ENCODE peak calls at places on chromosomes 2 and 18, in six cellular contexts. One of them, this sample, is unnamed.

GRCh38 chr2:227228061-227228667 is 63.7 kb downstream of the COL4A3 start:
- DNase-seq in K562: no peak
- DNase-seq in HCT116: no peak
- DNase-seq in H1: no peak
- DNase-seq in GM12878: no peak
- DNase-seq in HepG2: no peak
- DNase-seq in this sample: no peak

GRCh38 chr18:5309888-5310470 is 14.5 kb upstream of the ZBTB14 start:
- DNase-seq in K562: no peak
- DNase-seq in HCT116: no peak
- DNase-seq in H1: no peak
- DNase-seq in GM12878: peak
- DNase-seq in HepG2: no peak
- DNase-seq in this sample: no peak

GRCh38 chr2:167209784-167210183 is 321.5 kb downstream of the XIRP2 start:
- DNase-seq in K562: no peak
- DNase-seq in HCT116: no peak
- DNase-seq in H1: no peak
- DNase-seq in GM12878: no peak
- DNase-seq in HepG2: no peak
- DNase-seq in this sample: no peak

GRCh38 chr18:53909668-53910067 is 314.8 kb downstream of the MBD2 start:
- DNase-seq in K562: peak
- DNase-seq in HCT116: peak
- DNase-seq in H1: peak
- DNase-seq in GM12878: no peak
- DNase-seq in HepG2: peak
- DNase-seq in this sample: peak

GRCh38 chr2:6309415-6310185 is 556.1 kb downstream of the CMPK2 start:
- DNase-seq in K562: no peak
- DNase-seq in HCT116: no peak
- DNase-seq in H1: no peak
- DNase-seq in GM12878: peak
- DNase-seq in HepG2: no peak
- DNase-seq in this sample: no peak

GRCh38 chr2:181183878-181184553 is 203.6 kb downstream of the UBE2E3 start:
- DNase-seq in K562: no peak
- DNase-seq in HCT116: no peak
- DNase-seq in H1: no peak
- DNase-seq in GM12878: no peak
- DNase-seq in HepG2: no peak
- DNase-seq in this sample: no peak

GRCh38 chr2:176390276-176390675 is 121.0 kb downstream of the MTX2 start:
- DNase-seq in K562: no peak
- DNase-seq in HCT116: no peak
- DNase-seq in H1: no peak
- DNase-seq in GM12878: no peak
- DNase-seq in HepG2: no peak
- DNase-seq in this sample: no peak

GRCh38 chr2:171287606-171288005 is 126.9 kb upstream of the TLK1 start:
- DNase-seq in K562: no peak
- DNase-seq in HCT116: no peak
- DNase-seq in H1: no peak
- DNase-seq in GM12878: no peak
- DNase-seq in HepG2: no peak
- DNase-seq in this sample: no peak

GRCh38 chr2:173571021-173571821 is 216.5 kb downstream of the CDCA7 start:
- DNase-seq in K562: peak
- DNase-seq in HCT116: peak
- DNase-seq in H1: no peak
- DNase-seq in GM12878: no peak
- DNase-seq in HepG2: peak
- DNase-seq in this sample: peak

GRCh38 chr2:215461836-215462532 is 26.1 kb upstream of the FN1 start:
- DNase-seq in K562: no peak
- DNase-seq in HCT116: no peak
- DNase-seq in H1: no peak
- DNase-seq in GM12878: no peak
- DNase-seq in HepG2: no peak
- DNase-seq in this sample: no peak

GRCh38 chr18:23580677-23581367 is 5.5 kb downstream of the NPC1 start:
- DNase-seq in K562: no peak
- DNase-seq in HCT116: no peak
- DNase-seq in H1: no peak
- DNase-seq in GM12878: no peak
- DNase-seq in HepG2: no peak
- DNase-seq in this sample: no peak

GRCh38 chr2:233807215-233807865 is 29.2 kb downstream of the MROH2A start:
- DNase-seq in K562: no peak
- DNase-seq in HCT116: no peak
- DNase-seq in H1: peak
- DNase-seq in GM12878: no peak
- DNase-seq in HepG2: peak
- DNase-seq in this sample: no peak

GRCh38 chr2:17296676-17297075 is 221.6 kb downstream of the RAD51AP2 start:
- DNase-seq in K562: no peak
- DNase-seq in HCT116: no peak
- DNase-seq in H1: no peak
- DNase-seq in GM12878: no peak
- DNase-seq in HepG2: no peak
- DNase-seq in this sample: no peak

GRCh38 chr2:69933839-69934613 is 19.1 kb downstream of the MXD1 start:
- DNase-seq in K562: peak
- DNase-seq in HCT116: no peak
- DNase-seq in H1: no peak
- DNase-seq in GM12878: no peak
- DNase-seq in HepG2: peak
- DNase-seq in this sample: no peak

GRCh38 chr2:10329880-10330699 is 27.4 kb downstream of the HPCAL1 start:
- DNase-seq in K562: no peak
- DNase-seq in HCT116: no peak
- DNase-seq in H1: no peak
- DNase-seq in GM12878: no peak
- DNase-seq in HepG2: peak
- DNase-seq in this sample: peak

GRCh38 chr2:237075749-237076599 is 9.7 kb upstream of the COPS8 start:
- DNase-seq in K562: peak
- DNase-seq in HCT116: no peak
- DNase-seq in H1: no peak
- DNase-seq in GM12878: no peak
- DNase-seq in HepG2: peak
- DNase-seq in this sample: no peak

GRCh38 chr2:170822292-170822884 is 5.7 kb downstream of the GAD1 start:
- DNase-seq in K562: no peak
- DNase-seq in HCT116: no peak
- DNase-seq in H1: peak
- DNase-seq in GM12878: no peak
- DNase-seq in HepG2: no peak
- DNase-seq in this sample: no peak

GRCh38 chr2:9844581-9844980 is 1.3 kb downstream of the TAF1B start:
- DNase-seq in K562: no peak
- DNase-seq in HCT116: no peak
- DNase-seq in H1: no peak
- DNase-seq in GM12878: peak
- DNase-seq in HepG2: no peak
- DNase-seq in this sample: no peak

GRCh38 chr2:237235383-237236095 is 149.8 kb downstream of the COPS8 start:
- DNase-seq in K562: no peak
- DNase-seq in HCT116: no peak
- DNase-seq in H1: no peak
- DNase-seq in GM12878: no peak
- DNase-seq in HepG2: peak
- DNase-seq in this sample: no peak

GRCh38 chr2:152465541-152465940 is 130.6 kb downstream of the FMNL2 start:
- DNase-seq in K562: no peak
- DNase-seq in HCT116: no peak
- DNase-seq in H1: no peak
- DNase-seq in GM12878: no peak
- DNase-seq in HepG2: no peak
- DNase-seq in this sample: no peak

GRCh38 chr2:38597115-38597514 is 5.6 kb downstream of the HNRNPLL start:
- DNase-seq in K562: no peak
- DNase-seq in HCT116: no peak
- DNase-seq in H1: no peak
- DNase-seq in GM12878: no peak
- DNase-seq in HepG2: no peak
- DNase-seq in this sample: no peak

GRCh38 chr2:67169417-67170140 is 227.6 kb upstream of the ETAA1 start:
- DNase-seq in K562: no peak
- DNase-seq in HCT116: no peak
- DNase-seq in H1: no peak
- DNase-seq in GM12878: no peak
- DNase-seq in HepG2: no peak
- DNase-seq in this sample: no peak

GRCh38 chr2:241204010-241204384 is 15.5 kb downstream of the ANO7 start:
- DNase-seq in K562: no peak
- DNase-seq in HCT116: no peak
- DNase-seq in H1: no peak
- DNase-seq in GM12878: no peak
- DNase-seq in HepG2: no peak
- DNase-seq in this sample: no peak

GRCh38 chr2:903223-903900 is 47.3 kb upstream of the SNTG2 start:
- DNase-seq in K562: no peak
- DNase-seq in HCT116: no peak
- DNase-seq in H1: peak
- DNase-seq in GM12878: no peak
- DNase-seq in HepG2: no peak
- DNase-seq in this sample: no peak

GRCh38 chr2:127108090-127108523 is 1.2 kb upstream of the BIN1 start:
- DNase-seq in K562: no peak
- DNase-seq in HCT116: no peak
- DNase-seq in H1: no peak
- DNase-seq in GM12878: no peak
- DNase-seq in HepG2: no peak
- DNase-seq in this sample: no peak

GRCh38 chr2:170017848-170018492 is 160.0 kb upstream of the MYO3B start:
- DNase-seq in K562: no peak
- DNase-seq in HCT116: no peak
- DNase-seq in H1: no peak
- DNase-seq in GM12878: no peak
- DNase-seq in HepG2: no peak
- DNase-seq in this sample: no peak

GRCh38 chr18:77622009-77622692 is 372.5 kb downstream of the GALR1 start:
- DNase-seq in K562: no peak
- DNase-seq in HCT116: no peak
- DNase-seq in H1: no peak
- DNase-seq in GM12878: no peak
- DNase-seq in HepG2: no peak
- DNase-seq in this sample: no peak
- H3K4me3 ChIP-seq in K562: no peak
- H3K4me3 ChIP-seq in HCT116: no peak
- H3K4me3 ChIP-seq in H1: no peak
- H3K4me3 ChIP-seq in GM12878: no peak
- H3K4me3 ChIP-seq in HepG2: no peak
- H3K4me3 ChIP-seq in this sample: no peak

DNA sequence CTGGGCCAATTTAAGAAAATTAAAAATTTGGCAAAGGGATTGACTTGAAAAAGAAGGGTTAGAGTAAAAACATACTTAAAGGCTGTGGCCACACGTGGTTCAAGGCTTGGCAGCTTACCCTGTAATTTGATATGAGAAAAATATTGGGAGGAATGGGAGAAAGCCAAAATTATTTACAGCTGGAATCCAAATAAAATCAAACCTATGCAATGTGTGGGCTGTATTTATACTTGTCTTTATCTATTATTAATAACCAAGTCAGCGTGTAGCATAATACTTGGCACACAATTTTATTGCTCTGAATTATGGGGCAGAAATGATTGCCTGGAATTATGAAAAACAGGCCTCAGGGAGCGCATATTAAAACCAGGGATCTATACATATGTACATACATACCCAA is 35.6 kb downstream of the FAM124B start:
- DNase-seq in K562: no peak
- DNase-seq in HCT116: no peak
- DNase-seq in H1: no peak
- DNase-seq in GM12878: no peak
- DNase-seq in HepG2: no peak
- DNase-seq in this sample: no peak
- TF ChIP-seq ZNF274 in K562: no peak
- TF ChIP-seq ZNF274 in HCT116: no peak
- TF ChIP-seq ZNF274 in H1: no peak
- TF ChIP-seq ZNF274 in GM12878: no peak
- TF ChIP-seq ZNF274 in HepG2: no peak
- TF ChIP-seq ZNF274 in this sample: no peak

GRCh38 chr2:238286551-238286950 is 1.9 kb downstream of the PER2 start:
- DNase-seq in K562: no peak
- DNase-seq in HCT116: no peak
- DNase-seq in H1: no peak
- DNase-seq in GM12878: no peak
- DNase-seq in HepG2: peak
- DNase-seq in this sample: no peak

GRCh38 chr2:238282861-238283738 is 5.3 kb downstream of the PER2 start:
- DNase-seq in K562: no peak
- DNase-seq in HCT116: no peak
- DNase-seq in H1: no peak
- DNase-seq in GM12878: no peak
- DNase-seq in HepG2: no peak
- DNase-seq in this sample: no peak

GRCh38 chr2:238286095-238286494 is 2.3 kb downstream of the PER2 start:
- DNase-seq in K562: no peak
- DNase-seq in HCT116: no peak
- DNase-seq in H1: no peak
- DNase-seq in GM12878: no peak
- DNase-seq in HepG2: no peak
- DNase-seq in this sample: no peak

GRCh38 chr2:238285653-238286082 is 2.7 kb downstream of the PER2 start:
- DNase-seq in K562: no peak
- DNase-seq in HCT116: no peak
- DNase-seq in H1: no peak
- DNase-seq in GM12878: no peak
- DNase-seq in HepG2: peak
- DNase-seq in this sample: no peak

GRCh38 chr2:238284802-238285515 is 3.5 kb downstream of the PER2 start:
- DNase-seq in K562: no peak
- DNase-seq in HCT116: no peak
- DNase-seq in H1: no peak
- DNase-seq in GM12878: no peak
- DNase-seq in HepG2: no peak
- DNase-seq in this sample: no peak
- TF ChIP-seq YY1 in K562: no peak
- TF ChIP-seq YY1 in HCT116: no peak
- TF ChIP-seq YY1 in H1: no peak
- TF ChIP-seq YY1 in GM12878: no peak
- TF ChIP-seq YY1 in HepG2: no peak
- TF ChIP-seq YY1 in this sample: no peak

DNA sequence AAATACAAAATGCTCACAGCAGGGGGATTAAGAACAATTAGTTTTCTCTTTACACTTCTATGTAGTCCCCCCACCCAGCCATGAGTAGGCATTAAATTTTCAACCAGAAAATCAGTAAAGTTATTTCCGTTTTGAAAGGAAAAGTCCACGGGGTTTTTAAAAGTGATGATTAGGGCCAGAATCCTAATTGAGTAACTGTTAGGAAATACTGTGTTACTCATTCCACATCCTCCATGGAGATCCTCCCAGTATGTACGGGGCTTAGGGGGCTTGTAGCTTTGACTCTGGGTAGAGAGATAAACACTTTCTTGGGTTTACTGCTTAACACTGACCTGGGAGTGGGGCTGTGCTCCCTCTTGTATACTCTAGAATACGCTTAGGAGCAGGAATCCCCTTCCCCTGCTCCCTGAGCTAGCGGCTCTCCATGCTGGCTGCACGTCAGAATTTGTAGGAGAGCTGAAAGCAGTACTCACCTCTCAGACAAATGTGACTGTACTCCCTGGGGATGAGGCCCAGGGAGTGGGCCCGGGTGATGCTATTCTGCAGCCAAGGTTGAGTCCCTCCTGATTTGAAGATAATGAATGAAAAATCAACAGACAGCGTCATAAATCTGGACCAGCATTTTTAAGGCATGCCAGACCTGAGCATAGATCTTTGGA is 100.5 kb downstream of the SLC4A3 start:
- DNase-seq in K562: no peak
- DNase-seq in HCT116: no peak
- DNase-seq in H1: no peak
- DNase-seq in GM12878: no peak
- DNase-seq in HepG2: no peak
- DNase-seq in this sample: no peak
- H3K4me3 ChIP-seq in K562: no peak
- H3K4me3 ChIP-seq in HCT116: no peak
- H3K4me3 ChIP-seq in H1: no peak
- H3K4me3 ChIP-seq in GM12878: no peak
- H3K4me3 ChIP-seq in HepG2: no peak
- H3K4me3 ChIP-seq in this sample: no peak